ENCODE peak calls at places on chromosomes 1 and 21, in six cellular contexts. Y is endothelial cell of umbilical vein, S is GM12891, Q is HCT116, T is breast epithelium, J is GM12878. X is an unnamed sample.

GRCh38 chr1:224080082-224080774 is 33.7 kb upstream of the FBXO28 start:
- DNase-seq in Y (peak), S (no peak), Q (peak), T (peak), J (no peak), X (no peak)

GRCh38 chr1:210582186-210582981 is 253.7 kb downstream of the HHAT start:
- DNase-seq in Y (no peak), S (no peak), Q (no peak), T (no peak), J (no peak), X (no peak)

GRCh38 chr21:26909972-26910371 is 56.9 kb downstream of the ADAMTS5 start:
- DNase-seq in Y (no peak), S (no peak), Q (no peak), T (no peak), J (no peak), X (no peak)

GRCh38 chr1:183287191-183287675 is 101.2 kb downstream of the LAMC2 start:
- DNase-seq in Y (peak), S (no peak), Q (no peak), T (no peak), J (no peak), X (no peak)

GRCh38 chr1:202286622-202287097 is 55.1 kb downstream of the UBE2T start:
- DNase-seq in Y (peak), S (no peak), Q (no peak), T (no peak), J (no peak), X (no peak)

GRCh38 chr21:32520885-32521735 is 64.2 kb downstream of the TCP10L start:
- DNase-seq in Y (peak), S (no peak), Q (no peak), T (peak), J (no peak), X (peak)

GRCh38 chr1:74474585-74474984 is 37.8 kb downstream of the LRRC53 start:
- DNase-seq in Y (no peak), S (no peak), Q (no peak), T (no peak), J (no peak), X (no peak)

GRCh38 chr1:87045757-87046422 is 131.5 kb downstream of the HS2ST1 start:
- DNase-seq in Y (no peak), S (no peak), Q (no peak), T (no peak), J (no peak), X (no peak)

GRCh38 chr21:44477131-44477530 is 21.8 kb downstream of the LRRC3 start:
- DNase-seq in Y (no peak), S (no peak), Q (no peak), T (no peak), J (no peak), X (no peak)

GRCh38 chr1:201126832-201127754 is at the start of gene ASCL5:
- DNase-seq in Y (peak), S (no peak), Q (peak), T (no peak), J (no peak), X (no peak)

GRCh38 chr21:39866093-39866492 is 1.1 kb upstream of the PCP4 start:
- DNase-seq in Y (no peak), S (no peak), Q (no peak), T (no peak), J (no peak), X (no peak)
- TF ChIP-seq POLR2AphosphoS5 in Y (no peak), S (no peak), Q (no peak), T (no peak), J (no peak), X (no peak)

GRCh38 chr1:155892801-155893200 is 18.3 kb downstream of the RIT1 start:
- DNase-seq in Y (peak), S (no peak), Q (peak), T (no peak), J (no peak), X (no peak)

GRCh38 chr1:155897746-155898145 is 13.4 kb downstream of the RIT1 start:
- DNase-seq in Y (no peak), S (no peak), Q (no peak), T (no peak), J (no peak), X (no peak)

GRCh38 chr1:155889566-155889965 is 21.6 kb downstream of the RIT1 start:
- DNase-seq in Y (peak), S (no peak), Q (no peak), T (no peak), J (no peak), X (no peak)

GRCh38 chr1:155890251-155890650 is 20.9 kb downstream of the RIT1 start:
- DNase-seq in Y (no peak), S (no peak), Q (no peak), T (no peak), J (no peak), X (no peak)

GRCh38 chr1:155893389-155894142 is 17.6 kb downstream of the RIT1 start:
- DNase-seq in Y (peak), S (no peak), Q (peak), T (no peak), J (no peak), X (no peak)
- TF ChIP-seq POLR2AphosphoS5 in Y (peak), S (no peak), Q (peak), T (no peak), J (no peak), X (peak)

GRCh38 chr1:156103521-156103947 is 11.0 kb upstream of the LMNA start:
- DNase-seq in Y (peak), S (no peak), Q (no peak), T (no peak), J (no peak), X (no peak)

GRCh38 chr1:156101880-156102279 is 12.6 kb upstream of the LMNA start:
- DNase-seq in Y (peak), S (no peak), Q (no peak), T (no peak), J (no peak), X (no peak)

GRCh38 chr1:156104861-156105546 is 9.5 kb upstream of the LMNA start:
- DNase-seq in Y (peak), S (no peak), Q (no peak), T (no peak), J (no peak), X (no peak)

GRCh38 chr1:156104065-156104810 is 10.3 kb upstream of the LMNA start:
- DNase-seq in Y (peak), S (no peak), Q (no peak), T (peak), J (no peak), X (no peak)

DNA sequence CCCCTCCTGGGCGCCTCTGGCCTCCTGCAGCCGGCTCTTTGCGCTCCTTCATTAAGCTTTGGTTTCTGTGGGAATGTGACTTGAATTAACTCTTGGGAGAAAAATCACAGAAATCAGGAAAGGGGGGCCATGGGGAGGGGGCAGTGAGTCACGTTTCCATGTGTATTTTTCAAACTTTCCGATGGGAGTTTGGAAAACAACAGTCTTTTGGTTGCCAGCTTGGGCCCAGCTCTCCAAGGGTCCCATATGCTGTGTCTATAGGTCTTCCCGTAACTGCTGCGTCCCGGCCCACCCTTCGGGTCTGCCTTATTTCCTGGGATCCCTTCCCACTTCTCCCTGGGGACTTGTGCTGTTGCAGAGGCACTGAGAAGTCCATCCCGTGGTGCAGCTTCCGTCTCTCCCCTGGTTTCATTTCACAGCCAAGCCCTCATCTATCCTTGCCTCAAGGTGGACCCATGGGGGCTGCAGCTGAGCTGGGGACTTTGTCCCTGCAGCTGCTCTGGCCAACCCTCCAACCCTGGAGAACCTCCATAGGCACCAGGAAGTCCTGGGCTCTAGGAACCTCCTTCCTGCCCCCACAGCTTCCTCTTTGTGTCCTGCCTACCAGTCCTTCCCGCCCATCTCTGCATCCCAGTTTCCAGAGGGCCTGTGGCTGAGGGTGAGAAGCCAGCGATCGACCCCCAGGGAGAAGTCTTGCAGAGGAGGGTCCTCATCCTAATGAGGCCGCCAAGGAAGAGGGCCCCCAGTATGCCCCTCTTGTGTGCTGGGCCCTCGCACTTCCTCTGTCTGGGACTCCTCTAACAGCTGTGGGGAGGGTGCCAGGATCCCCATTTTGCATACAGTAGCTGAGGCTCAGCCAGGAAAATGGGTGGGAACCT is 11.6 kb upstream of the LMNA start:
- DNase-seq in Y (peak), S (no peak), Q (no peak), T (no peak), J (no peak), X (no peak)
- TF ChIP-seq POLR2AphosphoS5 in Y (peak), S (no peak), Q (peak), T (no peak), J (no peak), X (no peak)

DNA sequence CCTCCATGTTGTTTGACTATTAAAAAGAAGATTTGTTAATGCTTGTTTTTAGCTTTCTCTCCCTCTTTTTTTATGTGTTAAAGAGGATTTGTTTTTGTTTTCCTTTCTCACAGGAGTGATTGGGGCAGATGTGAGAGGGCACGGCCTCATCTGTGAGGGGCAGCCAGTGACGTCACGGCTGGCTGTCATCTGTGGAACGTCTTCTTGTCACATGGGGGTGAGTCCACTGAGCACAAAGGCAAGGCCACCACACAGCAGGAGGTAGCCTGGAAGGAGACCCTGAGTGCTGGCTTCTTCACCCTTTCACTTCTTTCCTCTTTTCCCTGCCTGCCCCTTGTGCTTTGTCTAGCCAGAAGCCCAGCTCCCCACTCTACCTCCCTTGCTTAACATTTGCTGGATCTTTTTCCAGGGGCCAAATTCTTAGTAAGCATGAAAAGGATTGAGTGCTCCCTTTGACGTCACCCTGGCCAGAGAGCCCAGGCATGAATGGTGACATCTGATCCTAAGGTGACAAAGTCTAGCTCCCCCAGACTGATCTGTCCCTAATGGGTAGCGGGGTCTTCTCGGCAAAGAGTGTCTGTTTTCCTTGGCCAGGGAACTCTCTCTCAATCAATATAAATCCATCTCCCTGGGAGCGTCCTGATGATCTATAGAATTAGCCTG is 257.2 kb downstream of the FGGY start:
- DNase-seq in Y (no peak), S (no peak), Q (no peak), T (no peak), J (no peak), X (no peak)
- TF ChIP-seq POLR2AphosphoS5 in Y (no peak), S (no peak), Q (no peak), T (no peak), J (no peak), X (no peak)

DNA sequence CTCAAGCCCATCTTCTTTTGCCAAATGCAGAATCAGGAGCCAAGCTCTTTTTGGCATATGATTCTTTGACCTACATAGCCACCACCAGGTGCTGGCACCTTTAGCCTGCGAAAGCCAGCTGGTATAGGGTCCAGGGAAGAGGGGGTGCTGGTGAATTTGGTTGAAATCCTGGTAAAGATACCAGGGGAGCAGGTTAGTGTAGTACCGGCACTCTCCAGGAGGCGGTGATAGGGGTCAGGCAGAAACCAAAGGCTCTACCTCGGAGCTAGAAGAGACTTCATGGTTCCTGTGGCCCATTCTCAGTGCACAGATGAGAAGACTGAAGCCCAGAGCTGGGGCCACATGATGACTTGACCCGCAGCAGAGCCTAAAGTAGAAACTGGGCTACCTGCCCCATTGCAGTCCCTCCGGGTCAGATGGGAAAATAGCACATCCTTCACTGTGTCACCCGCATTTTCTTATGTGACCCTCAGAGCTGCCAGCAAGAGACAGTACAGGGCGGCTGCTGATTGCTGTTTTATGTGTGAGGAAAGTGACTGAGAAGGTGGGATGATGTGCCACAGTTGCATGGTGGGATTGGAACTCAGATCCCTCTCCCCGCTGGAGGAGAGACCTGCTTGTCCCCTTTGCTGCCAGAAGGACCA is 36.0 kb upstream of the IL19 start:
- DNase-seq in Y (peak), S (peak), Q (peak), T (no peak), J (no peak), X (no peak)
- TF ChIP-seq POLR2AphosphoS5 in Y (no peak), S (no peak), Q (no peak), T (no peak), J (no peak), X (no peak)

GRCh38 chr21:25300632-25301031 is 306.6 kb downstream of the MRPL39 start:
- DNase-seq in Y (no peak), S (no peak), Q (no peak), T (no peak), J (no peak), X (no peak)

GRCh38 chr21:25297117-25297516 is 310.2 kb downstream of the MRPL39 start:
- DNase-seq in Y (no peak), S (no peak), Q (no peak), T (no peak), J (no peak), X (no peak)

GRCh38 chr21:25296239-25296638 is 311.0 kb downstream of the MRPL39 start:
- DNase-seq in Y (no peak), S (no peak), Q (no peak), T (no peak), J (no peak), X (no peak)

GRCh38 chr21:25298512-25299491 is 308.5 kb downstream of the MRPL39 start:
- DNase-seq in Y (no peak), S (no peak), Q (no peak), T (no peak), J (peak), X (no peak)
- TF ChIP-seq POLR2AphosphoS5 in Y (no peak), S (no peak), Q (no peak), T (no peak), J (no peak), X (no peak)

GRCh38 chr1:235108185-235108593 is 20.4 kb downstream of the TOMM20 start:
- DNase-seq in Y (no peak), S (no peak), Q (no peak), T (no peak), J (no peak), X (no peak)
- TF ChIP-seq POLR2AphosphoS5 in Y (peak), S (peak), Q (no peak), T (no peak), J (peak), X (no peak)

GRCh38 chr21:41612674-41613250 is 104.8 kb upstream of the TMPRSS2 start:
- DNase-seq in Y (no peak), S (no peak), Q (no peak), T (peak), J (no peak), X (peak)
- TF ChIP-seq POLR2AphosphoS5 in Y (no peak), S (no peak), Q (no peak), T (peak), J (no peak), X (peak)

GRCh38 chr1:169305948-169306347 is 61.6 kb downstream of the NME7 start:
- DNase-seq in Y (no peak), S (no peak), Q (no peak), T (no peak), J (no peak), X (no peak)
- TF ChIP-seq POLR2AphosphoS5 in Y (no peak), S (no peak), Q (no peak), T (no peak), J (no peak), X (no peak)